ENCODE peak calls at places on chromosomes 11 and 22, in eight cellular contexts. K is osteoblast; J is left ventricle myocardium inferior; M is sigmoid colon; C is transverse colon; F is uterus; G is CD8-positive, alpha-beta T cell; O is PC-9. Q is an unnamed sample. For H3K4me1, the result is how much of the 10 kb centered on the place peaks cover.

GRCh38 chr22:31206896-31207687 is 5.0 kb upstream of the LIMK2 start:
- DNase-seq in K (no peak), J (peak), M (no peak), C (peak), F (no peak), G (no peak), O (peak), Q (no peak)

GRCh38 chr11:123576501-123576900 is 77.9 kb downstream of the SCN3B start:
- DNase-seq in K (peak), J (no peak), M (no peak), C (no peak), F (no peak), G (no peak), O (no peak), Q (no peak)

GRCh38 chr22:30922151-30922611 is 46.4 kb downstream of the MORC2 start:
- DNase-seq in K (peak), J (peak), M (peak), C (peak), F (peak), G (peak), O (no peak), Q (peak)

GRCh38 chr11:11407065-11407737 is 54.2 kb upstream of the CSNK2A3 start:
- DNase-seq in K (no peak), J (peak), M (peak), C (peak), F (peak), G (no peak), O (no peak), Q (no peak)

GRCh38 chr11:91394073-91394717 is 830.4 kb upstream of the FAT3 start:
- DNase-seq in K (no peak), J (no peak), M (no peak), C (no peak), F (no peak), G (no peak), O (no peak), Q (no peak)

GRCh38 chr22:22558972-22559603 is at the start of gene PRAME:
- DNase-seq in K (peak), J (peak), M (no peak), C (peak), F (no peak), G (peak), O (no peak), Q (peak)

GRCh38 chr11:124746621-124747243 is 5.3 kb downstream of the VSIG2 start:
- DNase-seq in K (peak), J (peak), M (no peak), C (peak), F (peak), G (peak), O (peak), Q (peak)

GRCh38 chr11:31646206-31646605 is 136.6 kb downstream of the ELP4 start:
- DNase-seq in K (no peak), J (no peak), M (no peak), C (no peak), F (no peak), G (no peak), O (no peak), Q (no peak)

GRCh38 chr11:87239531-87239930 is 201.8 kb downstream of the TMEM135 start:
- DNase-seq in K (no peak), J (no peak), M (no peak), C (no peak), F (no peak), G (no peak), O (no peak), Q (no peak)

DNA sequence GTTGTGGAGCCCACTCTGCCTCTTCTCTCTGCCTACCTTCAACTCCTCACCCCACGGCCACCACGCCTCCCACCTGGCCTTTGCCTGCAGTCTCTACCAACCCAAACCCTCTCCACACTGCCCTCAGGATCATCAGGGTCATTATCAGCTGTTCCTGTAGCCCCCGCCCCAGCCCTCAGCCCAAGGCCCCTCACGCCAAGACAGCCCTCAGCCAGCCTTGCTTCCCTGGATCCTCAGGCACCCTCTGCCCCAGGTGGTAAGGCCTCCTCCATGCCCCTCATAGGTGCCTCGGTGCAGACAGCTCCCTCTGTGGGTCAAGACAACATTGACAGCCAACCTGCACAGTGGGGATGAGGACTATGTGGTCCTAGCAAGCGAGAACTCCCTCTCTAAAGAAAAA is 1.7 kb downstream of the SBF1 start:
- DNase-seq in K (no peak), J (no peak), M (no peak), C (peak), F (no peak), G (peak), O (peak), Q (no peak)
- H3K4me3 ChIP-seq in K (no peak), J (peak), M (peak), C (no peak), F (no peak), G (peak), O (peak), Q (peak)

DNA sequence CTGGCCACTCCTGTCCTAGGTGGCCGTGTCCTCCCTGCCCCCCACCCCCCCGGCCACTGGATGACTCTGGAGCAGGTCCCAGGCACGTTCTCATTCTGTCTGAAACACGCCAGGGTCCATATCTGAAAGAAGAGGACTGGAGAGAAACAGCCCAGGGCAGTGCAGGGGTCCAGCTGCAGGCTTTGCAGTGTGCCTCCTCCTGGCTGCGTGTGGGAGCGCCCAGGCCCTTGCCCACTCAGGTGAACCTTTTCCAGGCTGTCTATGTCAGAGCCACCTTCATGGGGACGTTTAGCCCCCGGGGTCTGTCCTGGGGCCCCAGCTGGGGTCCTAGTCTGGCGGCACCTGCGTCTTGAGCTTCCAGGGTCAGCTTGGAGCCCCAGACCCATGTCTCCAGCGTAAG is 15.6 kb downstream of the GRAMD4 start:
- DNase-seq in K (no peak), J (no peak), M (no peak), C (no peak), F (no peak), G (no peak), O (no peak), Q (no peak)
- TF ChIP-seq CTCF in K (no peak), J (peak), M (no peak), C (no peak), F (no peak), G (no peak), O (no peak), Q (peak)

DNA sequence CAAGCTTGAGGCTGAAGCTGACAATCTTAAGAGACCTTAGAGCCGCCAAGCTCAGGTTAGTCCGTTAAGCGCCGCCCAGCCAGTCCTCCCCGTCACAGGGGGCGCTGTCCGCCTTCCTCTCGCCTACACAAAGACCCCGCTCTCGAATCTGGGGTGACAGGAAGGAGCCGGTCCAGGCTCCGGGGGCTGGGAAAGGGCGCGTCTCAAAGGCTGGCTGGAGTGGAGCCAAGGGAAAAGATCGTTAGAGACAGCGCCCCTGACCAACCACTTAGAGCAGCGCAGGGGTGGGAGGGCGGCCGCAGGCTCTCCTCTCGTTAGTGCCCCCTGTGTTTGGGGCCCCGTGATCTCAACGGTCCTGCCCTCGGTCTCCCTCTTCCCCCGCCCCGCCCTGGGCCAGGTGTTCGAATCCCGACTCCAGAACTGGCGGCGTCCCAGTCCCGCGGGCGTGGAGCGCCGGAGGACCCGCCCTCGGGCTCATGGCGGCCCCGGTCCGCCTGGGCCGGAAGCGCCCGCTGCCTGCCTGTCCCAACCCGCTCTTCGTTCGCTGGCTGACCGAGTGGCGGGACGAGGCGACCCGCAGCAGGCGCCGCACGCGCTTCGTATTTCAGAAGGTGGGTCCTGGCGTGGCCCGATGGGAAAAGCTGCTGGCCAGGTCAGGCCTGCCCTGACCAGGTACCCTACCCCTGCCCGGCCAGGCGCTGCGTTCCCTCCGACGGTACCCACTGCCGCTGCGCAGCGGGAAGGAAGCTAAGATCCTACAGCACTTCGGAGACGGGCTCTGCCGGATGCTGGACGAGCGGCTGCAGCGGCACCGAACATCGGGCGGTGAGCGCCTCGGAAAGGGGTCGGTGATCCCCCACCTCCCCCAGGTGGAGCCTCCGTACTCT is at the start of gene MUS81:
- DNase-seq in K (peak), J (peak), M (peak), C (peak), F (peak), G (peak), O (peak), Q (peak)
- H3K4me1 ChIP-seq in K (under half), J (half or more), M (under half), C (under half), F (under half), G (under half), O (under half), Q (under half)

GRCh38 chr11:7892059-7892699 is 38.9 kb downstream of the OR10A6 start:
- DNase-seq in K (no peak), J (no peak), M (no peak), C (no peak), F (no peak), G (no peak), O (no peak), Q (no peak)
- H3K4me3 ChIP-seq in K (peak), J (no peak), M (no peak), C (no peak), F (no peak), G (no peak), O (no peak), Q (no peak)

GRCh38 chr22:41800348-41801146 is at the start of gene CCDC134:
- DNase-seq in K (peak), J (peak), M (peak), C (peak), F (peak), G (peak), O (peak), Q (peak)

GRCh38 chr22:41798736-41799135 is 1.7 kb upstream of the CCDC134 start:
- DNase-seq in K (no peak), J (no peak), M (no peak), C (no peak), F (no peak), G (no peak), O (no peak), Q (no peak)

GRCh38 chr22:41801886-41802285 is 1.4 kb downstream of the CCDC134 start:
- DNase-seq in K (peak), J (no peak), M (no peak), C (no peak), F (no peak), G (no peak), O (no peak), Q (no peak)

GRCh38 chr22:41799486-41800347 is 762 bp upstream of the CCDC134 start:
- DNase-seq in K (peak), J (peak), M (peak), C (peak), F (peak), G (no peak), O (no peak), Q (no peak)

GRCh38 chr22:41801147-41801819 is 804 bp downstream of the CCDC134 start:
- DNase-seq in K (peak), J (no peak), M (no peak), C (no peak), F (no peak), G (no peak), O (no peak), Q (no peak)
- TF ChIP-seq CTCF in K (no peak), J (no peak), M (no peak), C (no peak), F (no peak), G (no peak), O (no peak), Q (no peak)

DNA sequence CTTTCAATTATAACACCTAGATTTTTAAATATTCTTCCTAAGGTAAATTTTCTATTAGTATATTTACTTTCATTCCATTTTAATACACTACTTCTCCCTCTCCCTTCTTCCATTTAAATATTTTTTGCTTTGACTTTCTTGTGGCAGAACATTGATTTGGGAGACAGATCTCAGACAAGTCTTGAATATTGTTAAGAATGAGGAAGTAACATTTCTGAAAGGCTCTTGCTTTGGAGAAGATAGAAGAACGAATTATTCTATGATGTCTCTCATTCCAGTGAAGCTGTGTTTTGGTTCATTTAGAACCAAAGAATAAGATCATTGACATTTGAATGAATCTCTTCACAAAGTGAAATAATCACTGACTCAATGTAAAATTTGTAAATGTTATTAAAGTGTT is 2.4 kb downstream of the IPO7 start:
- DNase-seq in K (no peak), J (no peak), M (no peak), C (no peak), F (no peak), G (no peak), O (no peak), Q (no peak)
- H3K4me1 ChIP-seq in K (under half), J (half or more), M (under half), C (under half), F (under half), G (under half), O (under half), Q (under half)